ENCODE peak calls at places on chromosomes 1 and 21, in seven cellular contexts. F, Z, D, T, P, W and I are unnamed samples.

GRCh38 chr1:48246727-48247126 is 24.2 kb downstream of the SLC5A9 start:
- DNase-seq in F (no peak), T (no peak), W (peak), D (peak), Z (peak), P (peak), I (peak)

GRCh38 chr1:201468501-201468843 is 516 bp downstream of the PHLDA3 start:
- DNase-seq in Z (no peak), T (peak), D (no peak), W (peak), P (no peak), F (peak), I (no peak)

GRCh38 chr1:7538033-7538432 is 233.1 kb upstream of the VAMP3 start:
- DNase-seq in F (no peak), P (no peak), W (peak), Z (peak), T (peak), D (peak), I (no peak)

GRCh38 chr1:202160377-202160940 is at the start of gene PTPN7:
- DNase-seq in F (no peak), D (peak), T (no peak), Z (peak), W (no peak), P (no peak), I (no peak)

GRCh38 chr1:69572921-69573320 is 5.2 kb downstream of the LRRC7 start:
- DNase-seq in D (no peak), T (no peak), F (no peak), P (no peak), W (no peak), Z (peak), I (no peak)

GRCh38 chr1:46516140-46516539 is 26.5 kb downstream of the DMBX1 start:
- DNase-seq in P (no peak), Z (no peak), T (no peak), D (no peak), F (no peak), W (no peak), I (no peak)

GRCh38 chr1:31224102-31224501 is 15.6 kb downstream of the NKAIN1 start:
- DNase-seq in F (no peak), T (no peak), D (no peak), P (no peak), W (no peak), Z (no peak), I (no peak)

GRCh38 chr1:58255192-58255591 is 291.3 kb downstream of the OMA1 start:
- DNase-seq in D (no peak), Z (no peak), W (no peak), T (no peak), F (no peak), P (no peak), I (no peak)

GRCh38 chr1:202213361-202214088 is 19.9 kb downstream of the LGR6 start:
- DNase-seq in T (no peak), W (no peak), F (no peak), P (no peak), D (no peak), Z (peak), I (no peak)

GRCh38 chr1:59814180-59814900 is 409 bp upstream of the HOOK1 start:
- DNase-seq in P (peak), F (peak), Z (peak), W (peak), T (peak), D (peak), I (peak)

GRCh38 chr1:211918665-211919414 is 88.3 kb upstream of the LPGAT1 start:
- DNase-seq in T (no peak), W (no peak), P (no peak), F (no peak), Z (no peak), D (no peak), I (no peak)

GRCh38 chr1:26391450-26391849 is 18.9 kb upstream of the ZNF683 start:
- DNase-seq in F (no peak), P (no peak), D (no peak), W (no peak), Z (peak), T (no peak), I (no peak)

GRCh38 chr1:12757836-12758235 is 11.8 kb downstream of the CFAP107 start:
- DNase-seq in W (no peak), P (no peak), Z (no peak), D (no peak), T (no peak), F (no peak), I (no peak)

GRCh38 chr21:29610960-29611359 is 312.2 kb downstream of the BACH1 start:
- DNase-seq in W (no peak), F (no peak), T (no peak), Z (no peak), P (no peak), D (no peak), I (no peak)

GRCh38 chr1:66168467-66168887 is 365.5 kb upstream of the SGIP1 start:
- DNase-seq in Z (no peak), D (no peak), W (no peak), F (no peak), P (no peak), T (no peak), I (no peak)

DNA sequence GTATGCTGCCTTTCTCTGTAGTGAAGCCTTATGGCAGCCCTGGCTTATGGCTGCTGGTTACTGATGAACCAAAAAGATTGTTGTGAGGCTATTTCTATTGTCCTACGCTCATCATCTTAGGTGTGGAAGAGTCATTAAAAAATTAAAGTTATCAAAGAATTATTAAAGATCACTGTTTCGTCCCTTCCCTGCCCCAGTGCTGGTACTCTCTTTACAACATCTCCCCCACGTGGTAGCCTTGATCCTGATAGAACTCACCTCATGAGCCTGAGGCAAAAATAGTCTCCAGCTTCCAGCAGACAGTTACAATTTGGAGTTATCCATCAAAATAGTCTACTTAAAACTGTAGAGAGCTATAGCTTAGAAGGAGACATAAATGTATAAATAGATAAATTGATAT is 201.5 kb downstream of the S1PR1 start:
- DNase-seq in Z (peak), T (no peak), D (no peak), F (peak), W (no peak), P (no peak), I (no peak)
- TF ChIP-seq CTCF in Z (peak), T (no peak), D (no peak), F (peak), W (peak), P (no peak), I (no peak)

DNA sequence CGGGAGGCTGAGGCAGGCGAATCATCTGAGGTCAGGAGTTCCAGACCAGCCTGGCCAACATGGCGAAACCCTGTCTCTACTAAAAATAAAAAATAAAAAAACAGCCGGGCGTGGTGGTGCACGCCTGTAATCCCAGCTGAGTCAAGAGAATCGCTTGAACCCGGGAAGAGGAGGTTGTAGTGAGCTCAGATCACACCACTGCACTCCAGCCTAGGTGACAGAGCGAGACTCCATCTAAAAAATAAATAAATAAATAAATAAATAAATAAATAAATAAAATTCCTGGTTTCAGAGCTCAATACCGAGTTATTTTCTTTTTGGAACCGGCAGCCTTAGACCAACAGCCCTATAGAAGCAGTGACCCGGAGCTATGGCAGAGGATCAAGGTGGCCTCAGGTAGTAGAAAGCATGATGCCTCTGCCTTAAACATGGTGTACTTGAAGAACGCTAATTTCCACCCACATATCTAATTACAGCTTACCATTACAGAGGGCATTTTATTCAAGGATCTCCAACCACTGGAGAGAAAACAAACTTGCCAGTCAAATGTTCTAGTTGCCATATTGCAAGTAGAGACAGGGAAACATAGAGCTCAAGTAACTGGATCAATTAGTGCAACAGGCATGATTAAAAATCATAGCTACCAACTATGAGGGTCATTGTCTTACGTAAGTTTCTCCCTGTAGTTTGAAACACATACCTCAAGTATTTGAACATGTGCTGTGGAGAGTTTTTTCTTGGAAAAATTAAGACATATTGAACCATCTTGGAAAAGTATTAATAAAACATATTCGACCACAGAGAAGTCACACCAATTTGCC is 2.0 kb upstream of the ENAH start:
- DNase-seq in D (no peak), W (no peak), Z (no peak), F (no peak), P (no peak), T (no peak), I (no peak)
- H3K4me3 ChIP-seq in D (no peak), W (no peak), Z (no peak), F (no peak), P (peak), T (peak), I (peak)

GRCh38 chr1:175338447-175339135 is 146.0 kb upstream of the KIAA0040 start:
- DNase-seq in D (no peak), P (no peak), F (peak), T (no peak), W (no peak), Z (peak), I (no peak)
- TF ChIP-seq CTCF in D (peak), P (no peak), F (peak), T (peak), W (peak), Z (peak), I (peak)

GRCh38 chr1:39896909-39897685 is 4.6 kb downstream of the MYCL start:
- DNase-seq in P (no peak), Z (no peak), W (no peak), F (peak), D (no peak), T (no peak), I (no peak)
- H3K4me3 ChIP-seq in P (no peak), Z (no peak), W (no peak), F (no peak), D (no peak), T (no peak), I (no peak)

DNA sequence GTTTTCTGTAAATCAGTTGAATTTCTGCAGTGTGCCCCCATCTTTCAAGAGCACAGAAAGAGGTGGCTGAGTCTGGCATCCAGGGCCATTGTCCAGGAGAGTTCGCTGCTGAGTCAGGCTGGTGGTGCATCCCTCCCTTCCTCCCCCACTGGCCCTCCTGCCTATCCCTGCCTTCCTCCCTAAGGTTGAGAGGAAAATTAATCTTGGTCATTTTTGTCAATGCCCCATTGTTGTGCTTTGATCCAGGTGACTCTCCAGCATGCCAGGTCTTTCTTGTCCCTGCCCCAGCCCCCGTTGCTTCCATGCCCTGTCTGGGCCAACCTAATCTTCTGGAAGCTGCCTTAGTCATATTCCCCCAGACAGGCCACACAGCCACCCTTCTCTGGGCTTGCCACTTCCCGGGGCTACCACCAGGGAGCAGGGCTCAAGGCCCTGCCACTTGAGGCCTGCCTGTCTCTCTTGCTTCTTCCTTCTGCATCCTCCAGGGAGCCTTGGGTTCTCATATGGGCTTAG is 26.6 kb downstream of the PROK1 start:
- DNase-seq in D (no peak), Z (peak), F (no peak), P (no peak), T (no peak), W (no peak), I (no peak)
- TF ChIP-seq CTCF in D (no peak), Z (peak), F (peak), P (no peak), T (no peak), W (no peak), I (no peak)

GRCh38 chr21:34846214-34846575 is 177.4 kb downstream of the CLIC6 start:
- DNase-seq in P (no peak), Z (no peak), W (no peak), D (no peak), T (no peak), F (no peak), I (no peak)
- H3K4me3 ChIP-seq in P (no peak), Z (no peak), W (no peak), D (no peak), T (no peak), F (no peak), I (no peak)